ENCODE peak calls at places on chromosomes 5 and 9, in eight cellular contexts. One of them, this sample, is unnamed.

GRCh38 chr9:99373912-99374311 is 151.8 kb downstream of the SEC61B start:
- DNase-seq in psoas muscle: no peak
- DNase-seq in CD8-positive, alpha-beta T cell: no peak
- DNase-seq in CD4-positive, alpha-beta T cell: no peak
- DNase-seq in transverse colon: no peak
- DNase-seq in progenitor cell of endocrine pancreas: no peak
- DNase-seq in MM.1S: no peak
- DNase-seq in Panc1: no peak
- DNase-seq in this sample: no peak

GRCh38 chr5:133830281-133830680 is 138.1 kb downstream of the C5orf15 start:
- DNase-seq in psoas muscle: no peak
- DNase-seq in CD8-positive, alpha-beta T cell: no peak
- DNase-seq in CD4-positive, alpha-beta T cell: no peak
- DNase-seq in transverse colon: no peak
- DNase-seq in progenitor cell of endocrine pancreas: no peak
- DNase-seq in MM.1S: no peak
- DNase-seq in Panc1: no peak
- DNase-seq in this sample: no peak

GRCh38 chr9:5851445-5851844 is 18.5 kb upstream of the ERMP1 start:
- DNase-seq in psoas muscle: no peak
- DNase-seq in CD8-positive, alpha-beta T cell: no peak
- DNase-seq in CD4-positive, alpha-beta T cell: peak
- DNase-seq in transverse colon: peak
- DNase-seq in progenitor cell of endocrine pancreas: no peak
- DNase-seq in MM.1S: peak
- DNase-seq in Panc1: no peak
- DNase-seq in this sample: no peak

GRCh38 chr5:115306011-115306530 is 9.6 kb upstream of the CCDC112 start:
- DNase-seq in psoas muscle: no peak
- DNase-seq in CD8-positive, alpha-beta T cell: no peak
- DNase-seq in CD4-positive, alpha-beta T cell: no peak
- DNase-seq in transverse colon: peak
- DNase-seq in progenitor cell of endocrine pancreas: no peak
- DNase-seq in MM.1S: no peak
- DNase-seq in Panc1: no peak
- DNase-seq in this sample: no peak

GRCh38 chr5:6717687-6718086 is 4.5 kb downstream of the TENT4A start:
- DNase-seq in psoas muscle: no peak
- DNase-seq in CD8-positive, alpha-beta T cell: no peak
- DNase-seq in CD4-positive, alpha-beta T cell: no peak
- DNase-seq in transverse colon: no peak
- DNase-seq in progenitor cell of endocrine pancreas: no peak
- DNase-seq in MM.1S: no peak
- DNase-seq in Panc1: no peak
- DNase-seq in this sample: peak

GRCh38 chr9:28915256-28915930 is 1342.1 kb upstream of the C9orf72 start:
- DNase-seq in psoas muscle: no peak
- DNase-seq in CD8-positive, alpha-beta T cell: no peak
- DNase-seq in CD4-positive, alpha-beta T cell: no peak
- DNase-seq in transverse colon: peak
- DNase-seq in progenitor cell of endocrine pancreas: no peak
- DNase-seq in MM.1S: no peak
- DNase-seq in Panc1: no peak
- DNase-seq in this sample: no peak

GRCh38 chr5:84602371-84602771 is 217.7 kb upstream of the EDIL3 start:
- DNase-seq in psoas muscle: no peak
- DNase-seq in CD8-positive, alpha-beta T cell: no peak
- DNase-seq in CD4-positive, alpha-beta T cell: no peak
- DNase-seq in transverse colon: no peak
- DNase-seq in progenitor cell of endocrine pancreas: no peak
- DNase-seq in MM.1S: no peak
- DNase-seq in Panc1: no peak
- DNase-seq in this sample: no peak

GRCh38 chr5:14251733-14252132 is 108.6 kb downstream of the TRIO start:
- DNase-seq in psoas muscle: no peak
- DNase-seq in CD8-positive, alpha-beta T cell: no peak
- DNase-seq in CD4-positive, alpha-beta T cell: no peak
- DNase-seq in transverse colon: no peak
- DNase-seq in progenitor cell of endocrine pancreas: no peak
- DNase-seq in MM.1S: no peak
- DNase-seq in Panc1: no peak
- DNase-seq in this sample: no peak

GRCh38 chr5:346229-346935 is 24.9 kb downstream of the AHRR start:
- DNase-seq in psoas muscle: no peak
- DNase-seq in CD8-positive, alpha-beta T cell: no peak
- DNase-seq in CD4-positive, alpha-beta T cell: no peak
- DNase-seq in transverse colon: no peak
- DNase-seq in progenitor cell of endocrine pancreas: no peak
- DNase-seq in MM.1S: no peak
- DNase-seq in Panc1: no peak
- DNase-seq in this sample: peak

GRCh38 chr9:138073408-138073807 is 195.8 kb downstream of the CACNA1B start:
- DNase-seq in psoas muscle: no peak
- DNase-seq in CD8-positive, alpha-beta T cell: no peak
- DNase-seq in CD4-positive, alpha-beta T cell: no peak
- DNase-seq in transverse colon: no peak
- DNase-seq in progenitor cell of endocrine pancreas: no peak
- DNase-seq in MM.1S: no peak
- DNase-seq in Panc1: no peak
- DNase-seq in this sample: peak

GRCh38 chr5:140322751-140323731 is 20.1 kb upstream of the PFDN1 start:
- DNase-seq in psoas muscle: no peak
- DNase-seq in CD8-positive, alpha-beta T cell: no peak
- DNase-seq in CD4-positive, alpha-beta T cell: no peak
- DNase-seq in transverse colon: no peak
- DNase-seq in progenitor cell of endocrine pancreas: no peak
- DNase-seq in MM.1S: no peak
- DNase-seq in Panc1: no peak
- DNase-seq in this sample: peak

GRCh38 chr5:22465177-22465576 is 388.0 kb downstream of the CDH12 start:
- DNase-seq in psoas muscle: no peak
- DNase-seq in CD8-positive, alpha-beta T cell: no peak
- DNase-seq in CD4-positive, alpha-beta T cell: no peak
- DNase-seq in transverse colon: no peak
- DNase-seq in progenitor cell of endocrine pancreas: no peak
- DNase-seq in MM.1S: no peak
- DNase-seq in Panc1: no peak
- DNase-seq in this sample: no peak

GRCh38 chr9:96644137-96644536 is 11.0 kb downstream of the PRXL2C start:
- DNase-seq in psoas muscle: no peak
- DNase-seq in CD8-positive, alpha-beta T cell: no peak
- DNase-seq in CD4-positive, alpha-beta T cell: no peak
- DNase-seq in transverse colon: no peak
- DNase-seq in progenitor cell of endocrine pancreas: no peak
- DNase-seq in MM.1S: no peak
- DNase-seq in Panc1: no peak
- DNase-seq in this sample: no peak

GRCh38 chr5:155082401-155082800 is 68.8 kb downstream of the KIF4B start:
- DNase-seq in psoas muscle: no peak
- DNase-seq in CD8-positive, alpha-beta T cell: no peak
- DNase-seq in CD4-positive, alpha-beta T cell: no peak
- DNase-seq in transverse colon: no peak
- DNase-seq in progenitor cell of endocrine pancreas: no peak
- DNase-seq in MM.1S: no peak
- DNase-seq in Panc1: peak
- DNase-seq in this sample: no peak

GRCh38 chr5:120103498-120103897 is 360.6 kb upstream of the PRR16 start:
- DNase-seq in psoas muscle: no peak
- DNase-seq in CD8-positive, alpha-beta T cell: no peak
- DNase-seq in CD4-positive, alpha-beta T cell: no peak
- DNase-seq in transverse colon: no peak
- DNase-seq in progenitor cell of endocrine pancreas: no peak
- DNase-seq in MM.1S: peak
- DNase-seq in Panc1: no peak
- DNase-seq in this sample: no peak

GRCh38 chr5:120108586-120109254 is 355.4 kb upstream of the PRR16 start:
- DNase-seq in psoas muscle: no peak
- DNase-seq in CD8-positive, alpha-beta T cell: no peak
- DNase-seq in CD4-positive, alpha-beta T cell: no peak
- DNase-seq in transverse colon: no peak
- DNase-seq in progenitor cell of endocrine pancreas: no peak
- DNase-seq in MM.1S: no peak
- DNase-seq in Panc1: no peak
- DNase-seq in this sample: no peak

GRCh38 chr5:120101771-120102170 is 362.3 kb upstream of the PRR16 start:
- DNase-seq in psoas muscle: no peak
- DNase-seq in CD8-positive, alpha-beta T cell: no peak
- DNase-seq in CD4-positive, alpha-beta T cell: no peak
- DNase-seq in transverse colon: no peak
- DNase-seq in progenitor cell of endocrine pancreas: no peak
- DNase-seq in MM.1S: no peak
- DNase-seq in Panc1: no peak
- DNase-seq in this sample: no peak

GRCh38 chr5:120106912-120107525 is 357.1 kb upstream of the PRR16 start:
- DNase-seq in psoas muscle: no peak
- DNase-seq in CD8-positive, alpha-beta T cell: no peak
- DNase-seq in CD4-positive, alpha-beta T cell: no peak
- DNase-seq in transverse colon: no peak
- DNase-seq in progenitor cell of endocrine pancreas: no peak
- DNase-seq in MM.1S: no peak
- DNase-seq in Panc1: no peak
- DNase-seq in this sample: no peak
- TF ChIP-seq CTCF in psoas muscle: no peak
- TF ChIP-seq CTCF in CD8-positive, alpha-beta T cell: peak
- TF ChIP-seq CTCF in CD4-positive, alpha-beta T cell: peak
- TF ChIP-seq CTCF in transverse colon: no peak
- TF ChIP-seq CTCF in progenitor cell of endocrine pancreas: no peak
- TF ChIP-seq CTCF in MM.1S: no peak
- TF ChIP-seq CTCF in Panc1: no peak
- TF ChIP-seq CTCF in this sample: no peak

GRCh38 chr9:105484226-105484625 is 36.4 kb downstream of the FSD1L start:
- DNase-seq in psoas muscle: no peak
- DNase-seq in CD8-positive, alpha-beta T cell: no peak
- DNase-seq in CD4-positive, alpha-beta T cell: no peak
- DNase-seq in transverse colon: no peak
- DNase-seq in progenitor cell of endocrine pancreas: no peak
- DNase-seq in MM.1S: no peak
- DNase-seq in Panc1: no peak
- DNase-seq in this sample: no peak

GRCh38 chr9:105479846-105480245 is 32.0 kb downstream of the FSD1L start:
- DNase-seq in psoas muscle: no peak
- DNase-seq in CD8-positive, alpha-beta T cell: no peak
- DNase-seq in CD4-positive, alpha-beta T cell: no peak
- DNase-seq in transverse colon: no peak
- DNase-seq in progenitor cell of endocrine pancreas: no peak
- DNase-seq in MM.1S: no peak
- DNase-seq in Panc1: no peak
- DNase-seq in this sample: no peak

DNA sequence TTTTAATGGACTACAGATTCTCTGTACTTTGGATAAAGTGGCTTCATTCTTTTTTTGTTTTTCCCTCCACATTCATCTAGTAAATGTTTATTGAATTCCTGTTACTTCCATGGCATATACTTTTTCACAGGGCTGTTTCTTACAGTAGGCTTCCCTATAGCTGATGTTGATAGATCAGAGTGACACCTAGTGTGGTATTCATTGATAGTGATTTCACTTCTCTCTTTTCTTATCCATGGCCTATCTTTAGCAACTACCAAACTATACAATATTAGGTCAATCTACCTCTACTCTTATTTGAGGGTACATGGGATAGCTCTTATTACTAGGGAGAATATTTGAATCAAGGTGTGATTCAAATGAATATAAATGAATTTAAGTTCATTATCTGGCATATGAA is 35.8 kb downstream of the FSD1L start:
- DNase-seq in psoas muscle: no peak
- DNase-seq in CD8-positive, alpha-beta T cell: no peak
- DNase-seq in CD4-positive, alpha-beta T cell: no peak
- DNase-seq in transverse colon: no peak
- DNase-seq in progenitor cell of endocrine pancreas: no peak
- DNase-seq in MM.1S: no peak
- DNase-seq in Panc1: no peak
- DNase-seq in this sample: no peak
- TF ChIP-seq CTCF in psoas muscle: no peak
- TF ChIP-seq CTCF in CD8-positive, alpha-beta T cell: no peak
- TF ChIP-seq CTCF in CD4-positive, alpha-beta T cell: no peak
- TF ChIP-seq CTCF in transverse colon: no peak
- TF ChIP-seq CTCF in progenitor cell of endocrine pancreas: no peak
- TF ChIP-seq CTCF in MM.1S: no peak
- TF ChIP-seq CTCF in Panc1: no peak
- TF ChIP-seq CTCF in this sample: no peak

GRCh38 chr5:178547753-178548415 is 42.3 kb downstream of the COL23A1 start:
- DNase-seq in psoas muscle: no peak
- DNase-seq in CD8-positive, alpha-beta T cell: no peak
- DNase-seq in CD4-positive, alpha-beta T cell: no peak
- DNase-seq in transverse colon: no peak
- DNase-seq in progenitor cell of endocrine pancreas: no peak
- DNase-seq in MM.1S: no peak
- DNase-seq in Panc1: no peak
- DNase-seq in this sample: no peak

GRCh38 chr5:178553517-178553916 is 36.7 kb downstream of the COL23A1 start:
- DNase-seq in psoas muscle: no peak
- DNase-seq in CD8-positive, alpha-beta T cell: no peak
- DNase-seq in CD4-positive, alpha-beta T cell: no peak
- DNase-seq in transverse colon: no peak
- DNase-seq in progenitor cell of endocrine pancreas: no peak
- DNase-seq in MM.1S: no peak
- DNase-seq in Panc1: no peak
- DNase-seq in this sample: no peak

GRCh38 chr5:178551468-178551867 is 38.7 kb downstream of the COL23A1 start:
- DNase-seq in psoas muscle: no peak
- DNase-seq in CD8-positive, alpha-beta T cell: no peak
- DNase-seq in CD4-positive, alpha-beta T cell: no peak
- DNase-seq in transverse colon: no peak
- DNase-seq in progenitor cell of endocrine pancreas: no peak
- DNase-seq in MM.1S: no peak
- DNase-seq in Panc1: no peak
- DNase-seq in this sample: no peak

GRCh38 chr5:178548751-178549150 is 41.4 kb downstream of the COL23A1 start:
- DNase-seq in psoas muscle: no peak
- DNase-seq in CD8-positive, alpha-beta T cell: no peak
- DNase-seq in CD4-positive, alpha-beta T cell: no peak
- DNase-seq in transverse colon: no peak
- DNase-seq in progenitor cell of endocrine pancreas: no peak
- DNase-seq in MM.1S: no peak
- DNase-seq in Panc1: no peak
- DNase-seq in this sample: no peak

GRCh38 chr5:178551059-178551458 is 39.1 kb downstream of the COL23A1 start:
- DNase-seq in psoas muscle: no peak
- DNase-seq in CD8-positive, alpha-beta T cell: no peak
- DNase-seq in CD4-positive, alpha-beta T cell: no peak
- DNase-seq in transverse colon: no peak
- DNase-seq in progenitor cell of endocrine pancreas: no peak
- DNase-seq in MM.1S: peak
- DNase-seq in Panc1: no peak
- DNase-seq in this sample: no peak
- TF ChIP-seq CTCF in psoas muscle: peak
- TF ChIP-seq CTCF in CD8-positive, alpha-beta T cell: peak
- TF ChIP-seq CTCF in CD4-positive, alpha-beta T cell: peak
- TF ChIP-seq CTCF in transverse colon: peak
- TF ChIP-seq CTCF in progenitor cell of endocrine pancreas: peak
- TF ChIP-seq CTCF in MM.1S: peak
- TF ChIP-seq CTCF in Panc1: no peak
- TF ChIP-seq CTCF in this sample: peak

DNA sequence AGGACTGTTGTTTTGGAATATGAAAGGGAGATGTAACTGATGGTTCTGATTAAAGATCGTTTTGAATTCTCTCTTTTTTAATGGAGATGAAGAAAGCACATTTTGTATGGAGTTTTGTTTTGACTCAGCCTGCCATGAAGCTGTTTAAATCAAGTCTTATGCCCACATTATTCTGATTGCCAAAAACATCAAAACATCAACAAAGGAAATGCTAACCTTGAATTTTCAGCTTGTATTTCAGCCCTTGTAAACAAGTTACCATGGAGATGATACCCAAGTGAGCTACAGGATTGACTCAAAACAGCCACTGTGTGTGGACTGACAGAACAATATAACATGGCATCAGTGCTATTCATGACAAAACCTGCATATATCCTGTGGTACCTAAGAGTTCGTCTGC is 1581.0 kb downstream of the MAT2B start:
- DNase-seq in psoas muscle: no peak
- DNase-seq in CD8-positive, alpha-beta T cell: no peak
- DNase-seq in CD4-positive, alpha-beta T cell: no peak
- DNase-seq in transverse colon: no peak
- DNase-seq in progenitor cell of endocrine pancreas: no peak
- DNase-seq in MM.1S: no peak
- DNase-seq in Panc1: no peak
- DNase-seq in this sample: no peak
- TF ChIP-seq CTCF in psoas muscle: no peak
- TF ChIP-seq CTCF in CD8-positive, alpha-beta T cell: no peak
- TF ChIP-seq CTCF in CD4-positive, alpha-beta T cell: no peak
- TF ChIP-seq CTCF in transverse colon: no peak
- TF ChIP-seq CTCF in progenitor cell of endocrine pancreas: no peak
- TF ChIP-seq CTCF in MM.1S: no peak
- TF ChIP-seq CTCF in Panc1: no peak
- TF ChIP-seq CTCF in this sample: no peak

This sample was measured in osteocyte.